ENCODE peak calls at places on chromosomes 5 and 9, in eight cellular contexts. N is endodermal cell; P is CD8-positive, alpha-beta T cell; M is colonic mucosa; F is IMR-90; J is heart left ventricle; U is stomach; S is caudate nucleus. E is an unnamed sample.

GRCh38 chr9:122122903-122123632 is 30.0 kb upstream of the TTLL11 start:
- DNase-seq in N (peak; percentile 95), P (peak; percentile 62), M (peak; percentile 79), F (peak; percentile 66), J (peak; percentile 65), U (peak; percentile 76), S (peak; percentile 34), E (peak; percentile 67)

GRCh38 chr5:154254886-154255285 is 64.4 kb downstream of the GALNT10 start:
- DNase-seq in N (no peak), P (no peak), M (no peak), F (no peak), J (no peak), U (no peak), S (no peak), E (no peak)

GRCh38 chr5:94267350-94267899 is 351.0 kb downstream of the KIAA0825 start:
- DNase-seq in N (no peak), P (no peak), M (no peak), F (no peak), J (no peak), U (no peak), S (no peak), E (no peak)

GRCh38 chr5:3827624-3828023 is 232.0 kb downstream of the IRX1 start:
- DNase-seq in N (no peak), P (no peak), M (no peak), F (no peak), J (no peak), U (no peak), S (no peak), E (no peak)

GRCh38 chr5:178590924-178591423 is 781 bp upstream of the COL23A1 start:
- DNase-seq in N (no peak), P (no peak), M (no peak), F (peak; percentile 4), J (no peak), U (no peak), S (no peak), E (no peak)

GRCh38 chr5:123125953-123126352 is 36.9 kb downstream of the PRDM6 start:
- DNase-seq in N (no peak), P (no peak), M (no peak), F (peak; percentile 77), J (no peak), U (no peak), S (no peak), E (no peak)

GRCh38 chr9:18023332-18023731 is 444.5 kb downstream of the SH3GL2 start:
- DNase-seq in N (no peak), P (no peak), M (no peak), F (no peak), J (no peak), U (no peak), S (no peak), E (no peak)

GRCh38 chr5:180636403-180637075 is 12.9 kb downstream of the FLT4 start:
- DNase-seq in N (no peak), P (no peak), M (no peak), F (peak; percentile 35), J (peak; percentile 30), U (no peak), S (no peak), E (no peak)

GRCh38 chr9:95261890-95262289 is 55.6 kb downstream of the FANCC start:
- DNase-seq in N (no peak), P (no peak), M (no peak), F (peak; percentile 72), J (no peak), U (no peak), S (no peak), E (no peak)

GRCh38 chr9:70987986-70988385 is 133.4 kb downstream of the TRPM3 start:
- DNase-seq in N (no peak), P (no peak), M (no peak), F (peak; percentile 72), J (no peak), U (no peak), S (no peak), E (no peak)

GRCh38 chr9:134624119-134624826 is 17.3 kb upstream of the COL5A1 start:
- DNase-seq in N (peak; percentile 31), P (no peak), M (no peak), F (no peak), J (no peak), U (no peak), S (no peak), E (peak; percentile 21)

GRCh38 chr9:109934499-109935214 is 154.7 kb downstream of the PALM2AKAP2 start:
- DNase-seq in N (no peak), P (no peak), M (no peak), F (peak; percentile 85), J (no peak), U (no peak), S (no peak), E (no peak)

GRCh38 chr9:121966706-121967105 is 126.4 kb downstream of the TTLL11 start:
- DNase-seq in N (no peak), P (no peak), M (no peak), F (no peak), J (no peak), U (no peak), S (no peak), E (no peak)

GRCh38 chr5:66660401-66660800 is 64.2 kb downstream of the MAST4 start:
- DNase-seq in N (no peak), P (no peak), M (no peak), F (no peak), J (no peak), U (no peak), S (no peak), E (no peak)

GRCh38 chr9:86434039-86434726 is 80.0 kb upstream of the TUT7 start:
- DNase-seq in N (no peak), P (no peak), M (no peak), F (peak; percentile 79), J (peak; percentile 25), U (no peak), S (no peak), E (no peak)

DNA sequence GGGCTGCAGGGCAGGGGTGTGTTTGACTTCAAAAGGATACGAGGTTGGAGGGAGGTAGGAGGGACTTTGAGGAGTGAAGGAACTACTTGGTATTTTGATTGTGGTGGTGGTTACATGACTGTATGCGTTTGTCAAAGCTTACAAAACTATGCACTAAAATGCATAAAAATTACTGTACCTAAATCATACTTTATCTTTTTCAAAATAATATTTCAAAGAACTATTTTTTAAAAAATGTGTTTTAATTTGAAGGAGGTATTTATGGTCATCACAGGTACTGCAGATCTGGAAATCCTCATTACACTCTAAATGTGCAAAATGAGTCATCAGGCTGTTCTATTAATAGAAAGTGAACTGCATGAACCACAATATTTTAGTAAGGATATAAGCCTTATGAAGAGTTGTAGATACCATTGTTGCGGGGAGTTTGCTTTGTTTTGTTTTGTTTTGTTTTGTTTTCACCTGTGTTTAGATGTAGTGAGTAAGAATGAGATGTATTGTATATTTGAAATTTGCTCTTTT is 116.9 kb downstream of the ARRDC3 start:
- DNase-seq in N (no peak), P (no peak), M (no peak), F (peak; percentile 73), J (no peak), U (no peak), S (no peak), E (no peak)
- H3K27ac ChIP-seq in N (no peak overlapping the region), P (no peak overlapping the region), M (no peak overlapping the region), F (no peak overlapping the region), J (peak overlapping the region; percentile 56), U (no peak overlapping the region), S (no peak overlapping the region), E (no peak overlapping the region)

DNA sequence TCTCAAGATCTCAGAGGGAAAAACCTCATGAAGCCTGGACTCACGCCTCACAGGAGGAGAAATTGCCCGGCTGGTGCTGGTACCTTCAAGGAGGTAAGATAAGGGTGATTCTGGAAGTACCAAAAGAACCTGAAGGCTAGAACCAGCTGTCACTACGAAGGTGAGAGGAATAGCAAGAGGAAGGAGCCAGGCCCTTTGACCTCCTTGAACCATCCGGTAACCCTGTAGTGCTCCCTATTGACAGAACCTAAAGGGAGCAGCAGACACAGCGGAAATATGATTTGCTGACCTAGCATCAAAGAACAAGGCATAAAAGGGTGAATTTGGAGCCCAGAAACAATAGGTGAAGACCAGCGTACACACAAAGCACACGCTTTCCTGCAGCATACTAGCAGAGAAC is 92.2 kb downstream of the DOCK8 start:
- DNase-seq in N (peak; percentile 71), P (peak; percentile 15), M (peak; percentile 43), F (no peak), J (no peak), U (peak; percentile 27), S (no peak), E (no peak)
- H3K27ac ChIP-seq in N (no peak overlapping the region), P (no peak overlapping the region), M (no peak overlapping the region), F (no peak overlapping the region), J (no peak overlapping the region), U (no peak overlapping the region), S (no peak overlapping the region), E (no peak overlapping the region)

DNA sequence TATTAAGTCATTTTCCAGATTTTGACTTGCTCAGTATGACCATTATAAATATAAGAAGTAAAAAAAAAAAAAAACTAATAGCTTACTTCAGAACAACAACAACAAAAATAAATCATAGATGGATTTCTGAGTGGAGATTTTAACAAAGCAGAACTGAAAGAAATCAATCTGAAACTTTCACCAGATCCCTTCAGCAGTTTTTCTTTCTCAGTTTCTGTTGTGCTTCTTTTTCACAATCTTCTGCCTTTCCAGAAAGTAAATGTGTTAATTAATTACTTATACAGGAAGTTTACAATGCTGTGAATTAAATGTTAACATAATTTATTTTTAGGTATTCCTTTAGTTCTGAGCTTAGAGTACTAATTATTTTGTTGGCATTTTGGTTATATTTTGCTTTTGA is 73.5 kb downstream of the CHSY3 start:
- DNase-seq in N (no peak), P (no peak), M (no peak), F (no peak), J (no peak), U (no peak), S (no peak), E (no peak)
- H3K27ac ChIP-seq in N (no peak overlapping the region), P (no peak overlapping the region), M (no peak overlapping the region), F (no peak overlapping the region), J (no peak overlapping the region), U (no peak overlapping the region), S (no peak overlapping the region), E (no peak overlapping the region)

GRCh38 chr9:36189978-36190377 is 743 bp upstream of the CLTA start:
- DNase-seq in N (no peak), P (no peak), M (peak; percentile 26), F (no peak), J (no peak), U (no peak), S (no peak), E (no peak)

GRCh38 chr9:36192196-36192595 is 1.5 kb downstream of the CLTA start:
- DNase-seq in N (no peak), P (no peak), M (no peak), F (peak; percentile 20), J (no peak), U (no peak), S (no peak), E (no peak)

GRCh38 chr9:36190388-36191289 is at the start of gene CLTA:
- DNase-seq in N (peak; percentile 99), P (peak; percentile 90), M (peak; percentile 98), F (peak; percentile 99), J (peak; percentile 97), U (peak; percentile 96), S (peak; percentile 90), E (peak; percentile 98)

GRCh38 chr9:36191696-36192095 is 975 bp downstream of the CLTA start:
- DNase-seq in N (no peak), P (no peak), M (no peak), F (no peak), J (no peak), U (no peak), S (no peak), E (no peak)

DNA sequence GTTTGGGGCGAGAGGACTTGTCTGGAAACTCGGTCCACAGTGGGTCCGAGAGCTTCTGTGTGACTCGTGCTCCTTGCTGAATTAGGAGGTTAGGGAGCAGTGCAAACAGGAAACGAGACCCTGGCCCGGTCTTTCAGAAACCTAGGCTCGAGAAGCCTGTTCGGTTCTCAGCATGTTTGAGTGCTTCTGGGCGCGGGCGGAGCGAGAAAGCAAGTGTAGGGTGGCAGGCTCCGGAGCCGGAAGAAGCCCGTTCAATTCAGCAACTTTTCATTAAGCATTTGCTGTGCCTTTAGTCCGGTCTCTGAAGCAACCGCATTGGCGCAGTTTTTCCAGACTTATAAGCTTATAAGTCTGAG is 547 bp downstream of the CLTA start:
- DNase-seq in N (peak; percentile 58), P (peak; percentile 22), M (peak; percentile 41), F (no peak), J (peak; percentile 31), U (peak; percentile 35), S (no peak), E (no peak)
- H3K27ac ChIP-seq in N (peak overlapping the region; percentile 29), P (peak overlapping the region; percentile 74), M (peak overlapping the region; percentile 95), F (peak overlapping the region; percentile 75), J (peak overlapping the region; percentile 87), U (peak overlapping the region; percentile 95), S (peak overlapping the region; percentile 88), E (peak overlapping the region; percentile 85)